ENCODE peak calls at places on chromosomes 5 and 9, in eight cellular contexts. B is nephron progenitor cell, N is head of caudate nucleus, O is psoas muscle, R is DMS 273 treated with DMSO at 0.1 percent for 48 hours, A is NCI-H510A treated with DMSO at 0.1 percent for 48 hours, W is IMR-90, Y is fibroblast of mammary gland. Q is an unnamed sample.

GRCh38 chr9:109107402-109108240 is 12.1 kb downstream of the TMEM245 start:
- DNase-seq in B (no peak), N (no peak), O (no peak), R (no peak), A (no peak), W (peak; percentile 81), Y (peak; percentile 78), Q (peak; percentile 67)

GRCh38 chr9:76576344-76576743 is 117.4 kb downstream of the GCNT1 start:
- DNase-seq in B (no peak), N (no peak), O (no peak), R (no peak), A (no peak), W (peak; percentile 66), Y (peak; percentile 89), Q (peak; percentile 91)

GRCh38 chr9:109966643-109967368 is 186.8 kb downstream of the PALM2AKAP2 start:
- DNase-seq in B (no peak), N (no peak), O (no peak), R (no peak), A (no peak), W (no peak), Y (no peak), Q (no peak)

GRCh38 chr5:169805527-169805934 is 168.5 kb downstream of the DOCK2 start:
- DNase-seq in B (peak; percentile 29), N (no peak), O (no peak), R (no peak), A (no peak), W (peak; percentile 61), Y (peak; percentile 88), Q (peak; percentile 69)

GRCh38 chr9:137550958-137551655 is 572 bp upstream of the MRPL41 start:
- DNase-seq in B (no peak), N (peak; percentile 42), O (peak; percentile 81), R (no peak), A (peak; percentile 84), W (peak; percentile 44), Y (peak; percentile 64), Q (no peak)

GRCh38 chr5:142109356-142110045 is 922 bp downstream of the NDFIP1 start:
- DNase-seq in B (no peak), N (no peak), O (no peak), R (peak; percentile 27), A (no peak), W (peak; percentile 15), Y (peak; percentile 29), Q (no peak)

GRCh38 chr9:86434039-86434726 is 80.0 kb upstream of the TUT7 start:
- DNase-seq in B (peak; percentile 24), N (no peak), O (peak; percentile 74), R (peak; percentile 6), A (peak; percentile 65), W (peak; percentile 79), Y (peak; percentile 83), Q (no peak)

GRCh38 chr5:141382469-141383294 is at the start of gene PCDHGA7:
- DNase-seq in B (no peak), N (no peak), O (no peak), R (no peak), A (peak; percentile 24), W (peak; percentile 57), Y (peak; percentile 54), Q (no peak)

GRCh38 chr5:178177569-178177968 is 9.6 kb downstream of the GMCL2 start:
- DNase-seq in B (no peak), N (no peak), O (no peak), R (no peak), A (no peak), W (no peak), Y (no peak), Q (no peak)

GRCh38 chr5:27682600-27682999 is 644.2 kb upstream of the CDH9 start:
- DNase-seq in B (no peak), N (no peak), O (no peak), R (no peak), A (no peak), W (no peak), Y (no peak), Q (no peak)

GRCh38 chr9:74861773-74862172 is 25.9 kb downstream of the TRPM6 start:
- DNase-seq in B (no peak), N (no peak), O (no peak), R (no peak), A (no peak), W (no peak), Y (no peak), Q (no peak)

GRCh38 chr5:98483301-98483700 is 290.2 kb upstream of the RGMB start:
- DNase-seq in B (no peak), N (no peak), O (no peak), R (no peak), A (no peak), W (peak; percentile 74), Y (peak; percentile 92), Q (no peak)

GRCh38 chr5:143173139-143173889 is 230.2 kb downstream of the NR3C1 start:
- DNase-seq in B (no peak), N (no peak), O (no peak), R (no peak), A (no peak), W (no peak), Y (no peak), Q (no peak)

GRCh38 chr5:1244255-1244654 is 19.1 kb downstream of the SLC6A18 start:
- DNase-seq in B (no peak), N (no peak), O (no peak), R (no peak), A (no peak), W (no peak), Y (no peak), Q (no peak)

GRCh38 chr9:96158147-96158546 is 143.8 kb downstream of the HSD17B3 start:
- DNase-seq in B (no peak), N (no peak), O (no peak), R (no peak), A (no peak), W (no peak), Y (no peak), Q (no peak)

GRCh38 chr9:107711528-107711927 is 222.0 kb upstream of the KLF4 start:
- DNase-seq in B (no peak), N (no peak), O (peak; percentile 30), R (peak; percentile 67), A (peak; percentile 3), W (peak; percentile 89), Y (peak; percentile 96), Q (no peak)

GRCh38 chr5:68215888-68216736 is 556 bp downstream of the PIK3R1 start:
- DNase-seq in B (peak; percentile 68), N (peak; percentile 63), O (peak; percentile 46), R (peak; percentile 27), A (peak; percentile 76), W (peak; percentile 48), Y (no peak), Q (peak; percentile 24)

GRCh38 chr5:84382363-84383295 is 2.1 kb downstream of the EDIL3 start:
- DNase-seq in B (peak; percentile 75), N (peak; percentile 69), O (peak; percentile 16), R (peak; percentile 62), A (peak; percentile 71), W (peak; percentile 53), Y (peak; percentile 11), Q (no peak)

GRCh38 chr9:115939065-115939765 is 214.4 kb upstream of the PAPPA start:
- DNase-seq in B (no peak), N (no peak), O (no peak), R (no peak), A (no peak), W (peak; percentile 87), Y (peak; percentile 86), Q (no peak)

GRCh38 chr9:89038354-89039091 is 47.3 kb downstream of the S1PR3 start:
- DNase-seq in B (no peak), N (no peak), O (no peak), R (no peak), A (no peak), W (peak; percentile 97), Y (peak; percentile 98), Q (no peak)

Q was measured in T-helper 2 cell.